ENCODE peak calls at places on chromosomes 5 and 9, in ten cellular contexts. X, Q, E, W, B, C, L, U, N and Z are unnamed samples.

GRCh38 chr5:77022511-77023417 is 7.4 kb upstream of the AGGF1 start:
- DNase-seq in X (no peak), Q (no peak), E (no peak), W (no peak), B (no peak), C (no peak), L (no peak), U (no peak), N (no peak), Z (no peak)

GRCh38 chr5:132264546-132265335 is 7.2 kb downstream of the PDLIM4 start:
- DNase-seq in X (peak; percentile 17), Q (no peak), E (no peak), W (no peak), B (no peak), C (no peak), L (no peak), U (no peak), N (no peak), Z (no peak)

GRCh38 chr5:127227881-127228280 is 62.7 kb upstream of the MEGF10 start:
- DNase-seq in X (no peak), Q (no peak), E (no peak), W (no peak), B (no peak), C (peak; percentile 27), L (no peak), U (no peak), N (no peak), Z (no peak)

GRCh38 chr9:128933731-128934130 is 12.9 kb downstream of the PHYHD1 start:
- DNase-seq in X (no peak), Q (no peak), E (no peak), W (no peak), B (peak; percentile 19), C (no peak), L (no peak), U (no peak), N (no peak), Z (no peak)

GRCh38 chr9:36029765-36030528 is 6.8 kb upstream of the RECK start:
- DNase-seq in X (no peak), Q (no peak), E (no peak), W (peak; percentile 83), B (no peak), C (peak; percentile 77), L (no peak), U (no peak), N (no peak), Z (no peak)

GRCh38 chr9:98992885-98993569 is 49.3 kb downstream of the COL15A1 start:
- DNase-seq in X (no peak), Q (no peak), E (no peak), W (no peak), B (no peak), C (no peak), L (no peak), U (no peak), N (no peak), Z (no peak)

GRCh38 chr9:88266416-88266815 is 121.8 kb upstream of the SPIN1 start:
- DNase-seq in X (no peak), Q (no peak), E (no peak), W (no peak), B (no peak), C (peak; percentile 28), L (no peak), U (no peak), N (no peak), Z (no peak)

GRCh38 chr9:78354324-78354973 is 57.5 kb downstream of the PSAT1 start:
- DNase-seq in X (no peak), Q (no peak), E (no peak), W (no peak), B (no peak), C (no peak), L (no peak), U (no peak), N (no peak), Z (no peak)

GRCh38 chr5:133423618-133424282 is 188.6 kb downstream of the FSTL4 start:
- DNase-seq in X (peak; percentile 73), Q (peak; percentile 80), E (peak; percentile 85), W (peak; percentile 31), B (peak; percentile 83), C (peak; percentile 73), L (peak; percentile 59), U (peak; percentile 88), N (peak; percentile 34), Z (peak; percentile 78)

GRCh38 chr5:150488519-150489357 is 19.2 kb upstream of the NDST1 start:
- DNase-seq in X (no peak), Q (peak; percentile 62), E (no peak), W (no peak), B (peak; percentile 85), C (no peak), L (peak; percentile 86), U (no peak), N (peak; percentile 35), Z (no peak)

GRCh38 chr9:92616199-92617129 is 53.5 kb downstream of the IPPK start:
- DNase-seq in X (no peak), Q (no peak), E (no peak), W (no peak), B (peak; percentile 74), C (no peak), L (peak; percentile 82), U (no peak), N (no peak), Z (no peak)

GRCh38 chr9:113626735-113627495 is 163.4 kb downstream of the RGS3 start:
- DNase-seq in X (no peak), Q (no peak), E (no peak), W (no peak), B (no peak), C (no peak), L (peak; percentile 41), U (no peak), N (no peak), Z (no peak)

GRCh38 chr9:128912270-128912853 is 8.4 kb upstream of the PHYHD1 start:
- DNase-seq in X (peak; percentile 52), Q (peak; percentile 69), E (peak; percentile 50), W (peak; percentile 76), B (no peak), C (peak; percentile 98), L (no peak), U (peak; percentile 53), N (no peak), Z (no peak)

GRCh38 chr9:76534031-76534430 is 75.0 kb downstream of the GCNT1 start:
- DNase-seq in X (no peak), Q (no peak), E (no peak), W (no peak), B (no peak), C (no peak), L (no peak), U (no peak), N (no peak), Z (no peak)

GRCh38 chr5:1885777-1886633 is 3.3 kb upstream of the IRX4 start:
- DNase-seq in X (no peak), Q (peak; percentile 32), E (no peak), W (no peak), B (peak; percentile 17), C (peak; percentile 31), L (no peak), U (peak; percentile 30), N (no peak), Z (no peak)

GRCh38 chr9:95126739-95127138 is 190.8 kb downstream of the FANCC start:
- DNase-seq in X (no peak), Q (no peak), E (no peak), W (no peak), B (no peak), C (no peak), L (no peak), U (no peak), N (no peak), Z (no peak)

GRCh38 chr9:95125652-95126051 is 191.9 kb downstream of the FANCC start:
- DNase-seq in X (no peak), Q (no peak), E (no peak), W (no peak), B (no peak), C (no peak), L (no peak), U (no peak), N (no peak), Z (no peak)

GRCh38 chr9:95127249-95128176 is 190.0 kb downstream of the FANCC start:
- DNase-seq in X (peak; percentile 67), Q (peak; percentile 88), E (peak; percentile 80), W (peak; percentile 74), B (peak; percentile 93), C (peak; percentile 91), L (peak; percentile 92), U (peak; percentile 92), N (peak; percentile 93), Z (peak; percentile 85)

GRCh38 chr9:95128177-95128524 is 189.4 kb downstream of the FANCC start:
- DNase-seq in X (no peak), Q (no peak), E (no peak), W (no peak), B (no peak), C (no peak), L (no peak), U (no peak), N (no peak), Z (no peak)

GRCh38 chr9:95124582-95125359 is 192.7 kb downstream of the FANCC start:
- DNase-seq in X (no peak), Q (no peak), E (no peak), W (no peak), B (no peak), C (no peak), L (no peak), U (peak; percentile 57), N (no peak), Z (no peak)
- TF ChIP-seq CTCF in X (peak; percentile 57), Q (peak; percentile 20), E (no peak), W (peak; percentile 52), B (peak; percentile 9), C (no peak), L (no peak), U (peak; percentile 78), N (peak; percentile 22), Z (peak; percentile 37)

GRCh38 chr9:23229764-23230434 is 596.1 kb downstream of the ELAVL2 start:
- DNase-seq in X (no peak), Q (no peak), E (no peak), W (no peak), B (no peak), C (no peak), L (no peak), U (peak; percentile 69), N (no peak), Z (no peak)
- TF ChIP-seq CTCF in X (no peak), Q (no peak), E (no peak), W (no peak), B (no peak), C (no peak), L (no peak), U (no peak), N (no peak), Z (no peak)

DNA sequence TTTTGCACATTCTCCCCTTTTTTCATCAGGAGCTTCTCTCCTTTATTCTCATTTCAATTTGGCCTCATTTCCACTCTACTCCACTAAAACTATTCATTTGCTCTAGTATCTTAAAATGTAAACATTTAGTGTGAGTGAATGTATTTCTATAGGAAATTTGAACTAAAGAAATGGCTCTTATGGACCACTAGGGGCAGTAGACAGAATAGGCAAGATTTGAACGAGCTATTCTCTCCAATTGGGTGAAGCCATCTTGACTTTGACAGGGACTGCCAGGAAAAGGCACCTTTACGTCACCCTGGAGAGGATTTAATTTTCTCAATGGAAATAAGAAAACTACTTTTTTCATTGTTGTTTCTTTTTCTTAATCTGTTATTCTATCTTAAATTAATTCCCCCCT is 666.3 kb downstream of the DNAH5 start:
- DNase-seq in X (no peak), Q (no peak), E (no peak), W (no peak), B (no peak), C (no peak), L (no peak), U (peak; percentile 59), N (no peak), Z (no peak)
- TF ChIP-seq CTCF in X (peak; percentile 48), Q (no peak), E (no peak), W (peak; percentile 28), B (no peak), C (no peak), L (no peak), U (peak; percentile 39), N (no peak), Z (peak; percentile 43)

GRCh38 chr5:158676642-158677489 is 422.9 kb downstream of the EBF1 start:
- DNase-seq in X (no peak), Q (no peak), E (no peak), W (no peak), B (no peak), C (no peak), L (no peak), U (peak; percentile 80), N (no peak), Z (no peak)
- TF ChIP-seq CTCF in X (no peak), Q (no peak), E (no peak), W (peak; percentile 51), B (no peak), C (no peak), L (no peak), U (peak; percentile 63), N (no peak), Z (peak; percentile 56)